ENCODE peak calls at places on chromosomes 16 and 17, in four cellular contexts. D is RCC 7860; V is stimulated activated CD8-positive, alpha-beta memory T cell treated with anti-CD3 and anti-CD28 coated beads, Interleukin-7, amount 100 ng/mL, for 4 hours; B is activated gamma-delta T cell treated with Interleukin-2 at 50 U/mL for 16 hours. P is an unnamed sample.

GRCh38 chr16:12231666-12232065 is 255.1 kb downstream of the SNX29 start:
- DNase-seq in D (no peak), V (no peak), B (no peak), P (no peak)

GRCh38 chr16:3509470-3509928 is 8.7 kb downstream of the CLUAP1 start:
- DNase-seq in D (no peak), V (peak; percentile 39), B (peak; percentile 80), P (no peak)

GRCh38 chr16:69197573-69197972 is 10.6 kb downstream of the SNTB2 start:
- DNase-seq in D (no peak), V (no peak), B (no peak), P (no peak)

GRCh38 chr16:53121666-53122065 is 66.9 kb downstream of the CHD9 start:
- DNase-seq in D (no peak), V (no peak), B (no peak), P (no peak)

GRCh38 chr16:2142942-2143868 is 5.2 kb upstream of the RAB26 start:
- DNase-seq in D (peak; percentile 7), V (no peak), B (no peak), P (no peak)

GRCh38 chr17:31357831-31358400 is 33.6 kb upstream of the RAB11FIP4 start:
- DNase-seq in D (no peak), V (no peak), B (no peak), P (no peak)

GRCh38 chr16:21614896-21615295 is 15.5 kb downstream of the METTL9 start:
- DNase-seq in D (no peak), V (no peak), B (no peak), P (no peak)

GRCh38 chr17:49390548-49391324 is 23.9 kb downstream of the PHB1 start:
- DNase-seq in D (no peak), V (no peak), B (peak; percentile 10), P (no peak)

GRCh38 chr17:76714822-76715461 is 4.2 kb upstream of the MXRA7 start:
- DNase-seq in D (no peak), V (peak; percentile 45), B (peak; percentile 84), P (no peak)

GRCh38 chr17:53137919-53138318 is 684.8 kb upstream of the KIF2B start:
- DNase-seq in D (no peak), V (no peak), B (no peak), P (no peak)

GRCh38 chr17:78748730-78749317 is 33.2 kb downstream of the CYTH1 start:
- DNase-seq in D (no peak), V (peak; percentile 66), B (peak; percentile 77), P (no peak)

P was measured in epithelial cell of proximal tubule.